ENCODE peak calls at places on chromosome 7, in ten cellular contexts. Y is NT2/D1, Z is fibroblast of lung, B is colonic mucosa, J is mesendoderm, M is GM23248, W is PC-3, Q is adipocyte, V is mesenchymal stem cell, T is neural progenitor cell. O is an unnamed sample.
A peak's percentile ranks its signal among the peaks of the same experiment; 100 is the strongest.

GRCh38 chr7:132436121-132436520 is 140.1 kb downstream of the PLXNA4 start:
- DNase-seq in W (no peak), Z (no peak), V (no peak), Q (no peak), B (no peak), T (no peak), Y (no peak), M (no peak), J (no peak), O (no peak)

GRCh38 chr7:2399848-2400587 is 3.4 kb upstream of the CHST12 start:
- DNase-seq in B (peak; percentile 71), M (peak; percentile 97), J (peak; percentile 62), W (peak; percentile 88), V (peak; percentile 93), Z (peak; percentile 97), T (no peak), Q (peak; percentile 96), Y (no peak), O (peak; percentile 70)

GRCh38 chr7:20647908-20648776 is 32.7 kb downstream of the ABCB5 start:
- DNase-seq in T (peak; percentile 70), M (peak; percentile 39), B (no peak), Y (peak; percentile 85), J (peak; percentile 84), Z (peak; percentile 34), V (peak; percentile 10), W (peak; percentile 70), Q (no peak), O (peak; percentile 22)

GRCh38 chr7:37912756-37913155 is 3.9 kb downstream of the SFRP4 start:
- DNase-seq in M (no peak), J (no peak), W (no peak), V (no peak), Z (peak; percentile 45), Y (no peak), Q (no peak), B (no peak), T (no peak), O (no peak)

GRCh38 chr7:3504384-3504783 is 203.3 kb downstream of the SDK1 start:
- DNase-seq in Y (no peak), W (no peak), Z (no peak), V (no peak), T (no peak), M (no peak), B (no peak), J (no peak), Q (no peak), O (no peak)

GRCh38 chr7:151408498-151408838 is 1.4 kb downstream of the WDR86 start:
- DNase-seq in W (no peak), J (no peak), B (no peak), V (no peak), T (no peak), Q (no peak), M (no peak), Z (no peak), Y (no peak), O (no peak)

GRCh38 chr7:37916673-37917660 is at the start of gene SFRP4:
- DNase-seq in J (peak; percentile 82), B (peak; percentile 50), Z (peak; percentile 70), V (peak; percentile 63), T (peak; percentile 79), Q (peak; percentile 88), Y (peak; percentile 51), W (peak; percentile 78), M (peak; percentile 62), O (peak; percentile 12)

GRCh38 chr7:44531421-44532380 is 9.4 kb downstream of the NPC1L1 start:
- DNase-seq in W (no peak), B (no peak), T (no peak), Z (no peak), V (no peak), Y (no peak), J (no peak), Q (no peak), M (no peak), O (no peak)

DNA sequence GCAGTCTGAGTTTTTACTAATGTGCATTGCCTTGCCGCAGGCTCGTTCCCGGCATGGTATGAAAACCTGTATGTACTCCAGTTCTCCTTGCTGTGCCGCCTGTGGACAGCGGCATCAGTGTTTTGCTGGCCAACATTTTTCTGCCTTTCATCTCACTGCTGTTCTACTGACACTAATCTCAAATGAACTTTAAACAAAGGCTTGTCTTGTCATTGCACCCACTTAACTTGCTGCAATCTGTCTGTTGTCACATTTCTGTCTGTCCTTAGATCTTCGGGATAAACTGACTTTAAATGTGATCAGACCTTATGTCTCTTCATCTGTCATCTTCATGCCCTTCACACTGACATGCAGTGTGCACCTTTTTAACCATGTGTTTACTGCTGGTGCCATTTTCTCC is 71.7 kb upstream of the ZNRF2 start:
- DNase-seq in J (no peak), M (no peak), T (no peak), W (no peak), Z (no peak), Y (no peak), B (no peak), V (no peak), Q (no peak), O (no peak)
- H3K9ac ChIP-seq in J (no peak overlapping the region), M (no peak overlapping the region), T (no peak overlapping the region), W (no peak overlapping the region), Z (no peak overlapping the region), Y (no peak overlapping the region), B (no peak overlapping the region), V (no peak overlapping the region), Q (no peak overlapping the region), O (no peak overlapping the region)

DNA sequence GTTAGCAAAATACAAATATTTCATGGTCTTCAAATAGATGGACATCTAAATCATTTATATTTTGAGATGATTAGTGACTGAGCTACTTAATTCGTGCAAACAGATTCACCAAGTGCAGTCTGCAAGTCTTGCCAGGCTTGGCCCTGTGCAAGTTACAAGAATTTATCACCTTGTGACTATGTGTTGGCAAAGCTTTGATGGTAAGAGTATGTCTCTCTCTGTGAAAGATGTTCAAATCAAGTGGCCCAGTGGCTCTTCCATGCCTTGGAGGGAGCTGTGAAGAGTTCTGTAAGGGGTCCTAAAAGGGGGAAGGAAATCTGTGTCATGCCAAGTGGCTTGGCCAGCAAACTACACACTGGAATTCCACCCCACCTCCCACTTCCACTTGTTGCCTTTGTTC is 397.3 kb downstream of the TYW1 start:
- DNase-seq in J (no peak), V (no peak), Q (no peak), T (no peak), B (no peak), M (no peak), Y (no peak), Z (no peak), W (no peak), O (no peak)
- H3K9ac ChIP-seq in J (no peak overlapping the region), V (no peak overlapping the region), Q (no peak overlapping the region), T (no peak overlapping the region), B (no peak overlapping the region), M (no peak overlapping the region), Y (no peak overlapping the region), Z (no peak overlapping the region), W (no peak overlapping the region), O (no peak overlapping the region)

GRCh38 chr7:97872025-97872669 is at the start of gene ASNS:
- DNase-seq in V (peak; percentile 90), Z (peak; percentile 91), W (peak; percentile 91), Y (peak; percentile 94), J (peak; percentile 98), B (peak; percentile 95), Q (peak; percentile 97), T (peak; percentile 96), M (peak; percentile 97), O (peak; percentile 93)
- H3K9ac ChIP-seq in V (peak within 1 kb of the TSS; percentile 92), Z (peak within 1 kb of the TSS; percentile 88), W (peak within 1 kb of the TSS; percentile 32), Y (peak within 1 kb of the TSS; percentile 72), J (peak within 1 kb of the TSS; percentile 82), B (peak within 1 kb of the TSS; percentile 76), Q (peak within 1 kb of the TSS; percentile 88), T (no peak within 1 kb of the TSS), M (peak within 1 kb of the TSS; percentile 89), O (peak within 1 kb of the TSS; percentile 25)

GRCh38 chr7:27186450-27187157 is 1.6 kb upstream of the HOXA11 start:
- DNase-seq in Y (no peak), Q (no peak), V (no peak), W (no peak), T (no peak), B (no peak), M (no peak), J (no peak), Z (no peak), O (no peak)
- H3K9ac ChIP-seq in Y (no peak overlapping the region), Q (peak overlapping the region; percentile 93), V (peak overlapping the region; percentile 94), W (peak overlapping the region; percentile 97), T (no peak overlapping the region), B (peak overlapping the region; percentile 89), M (no peak overlapping the region), J (no peak overlapping the region), Z (no peak overlapping the region), O (no peak overlapping the region)

GRCh38 chr7:135210818-135211178 is 528 bp downstream of the WDR91 start:
- DNase-seq in T (no peak), J (peak; percentile 26), W (peak; percentile 19), M (peak; percentile 52), B (no peak), Z (peak; percentile 30), Q (peak; percentile 57), V (peak; percentile 53), Y (no peak), O (no peak)
- H3K9ac ChIP-seq in T (peak overlapping the region; percentile 42), J (peak overlapping the region; percentile 86), W (peak overlapping the region; percentile 76), M (peak overlapping the region; percentile 87), B (peak overlapping the region; percentile 95), Z (peak overlapping the region; percentile 95), Q (peak overlapping the region; percentile 90), V (peak overlapping the region; percentile 94), Y (peak overlapping the region; percentile 90), O (peak overlapping the region; percentile 85)

DNA sequence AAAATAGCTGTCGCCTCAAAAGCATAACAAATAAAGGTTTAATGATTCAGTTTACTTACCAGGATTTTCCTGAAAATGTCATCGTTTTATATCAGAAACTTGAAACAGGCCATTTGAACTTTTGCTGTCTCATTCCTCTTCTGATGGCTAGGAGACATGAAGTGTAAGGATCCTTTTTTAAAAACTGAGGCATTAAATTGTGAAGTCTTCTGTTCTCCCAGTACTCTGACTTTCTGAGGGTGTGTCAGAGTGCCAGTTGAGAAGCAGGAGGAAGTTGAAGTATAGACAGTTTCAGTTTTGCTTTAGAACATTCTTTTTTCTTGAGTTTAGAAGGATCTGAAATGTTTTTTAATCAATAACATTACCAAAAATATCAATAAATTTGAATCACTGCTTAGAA is at the start of gene SAMD9L:
- DNase-seq in M (peak; percentile 56), J (no peak), B (peak; percentile 30), T (no peak), W (peak; percentile 13), V (peak; percentile 30), Y (no peak), Q (peak; percentile 51), Z (peak; percentile 9), O (no peak)
- H3K9ac ChIP-seq in M (peak within 1 kb of the TSS; percentile 75), J (no peak within 1 kb of the TSS), B (peak within 1 kb of the TSS; percentile 66), T (no peak within 1 kb of the TSS), W (peak within 1 kb of the TSS; percentile 47), V (peak within 1 kb of the TSS; percentile 96), Y (no peak within 1 kb of the TSS), Q (peak within 1 kb of the TSS; percentile 88), Z (peak within 1 kb of the TSS; percentile 29), O (peak within 1 kb of the TSS; percentile 55)

DNA sequence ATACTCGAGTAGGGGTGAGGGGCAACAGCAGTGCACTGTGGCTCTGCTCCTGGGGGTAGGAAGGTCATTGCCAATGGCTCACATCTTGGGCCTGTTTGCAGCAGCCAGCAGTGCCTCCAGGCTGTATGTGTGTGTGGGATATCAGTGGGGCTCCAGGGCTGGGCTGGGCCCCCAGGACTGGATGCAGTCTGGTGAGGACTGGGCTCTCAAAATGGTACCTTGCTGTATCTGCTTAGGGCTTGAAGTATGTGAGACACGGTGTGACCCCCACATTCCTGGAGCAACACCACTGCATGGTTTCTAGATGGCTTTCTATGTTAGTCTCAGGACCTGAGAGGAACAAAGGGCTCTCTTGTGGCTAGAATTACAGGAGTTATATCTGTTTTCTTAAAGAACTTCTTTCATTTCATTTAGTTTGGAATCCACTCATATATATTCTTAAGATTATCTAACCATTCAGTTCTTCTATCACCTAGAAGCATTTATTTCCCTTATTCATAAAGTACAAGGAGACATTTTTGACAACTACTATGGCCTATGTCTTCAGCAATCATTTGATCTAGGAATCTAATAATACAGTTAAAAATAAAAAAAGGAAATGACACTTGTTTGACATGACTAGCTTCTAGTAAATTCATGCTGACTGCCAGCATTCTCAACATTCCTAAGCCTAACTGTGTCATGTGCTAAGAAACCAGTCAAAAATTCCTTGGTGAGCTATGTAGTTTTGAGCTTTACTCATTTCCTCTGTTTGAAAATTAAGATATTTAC is 443.2 kb upstream of the SEMA3A start:
- DNase-seq in J (peak; percentile 91), M (peak; percentile 89), Z (peak; percentile 96), Y (peak; percentile 30), B (no peak), T (peak; percentile 20), V (peak; percentile 65), Q (peak; percentile 79), W (peak; percentile 88), O (peak; percentile 58)
- H3K9ac ChIP-seq in J (no peak overlapping the region), M (no peak overlapping the region), Z (no peak overlapping the region), Y (no peak overlapping the region), B (no peak overlapping the region), T (no peak overlapping the region), V (peak overlapping the region; percentile 72), Q (peak overlapping the region; percentile 59), W (no peak overlapping the region), O (no peak overlapping the region)

O was measured in mammary epithelial cell.